ENCODE peak calls at places on chromosomes 7 and 10, in eight cellular contexts. P, W, K, Z, Y, S, X and J are unnamed samples.

GRCh38 chr7:154680894-154681659 is 321.8 kb downstream of the PAXIP1 start:
- DNase-seq in Y (no peak), X (no peak), W (no peak), S (no peak), P (no peak), K (no peak), Z (no peak), J (no peak)

GRCh38 chr10:4194231-4194630 is 409.2 kb upstream of the KLF6 start:
- DNase-seq in S (no peak), X (no peak), W (no peak), Y (no peak), P (no peak), Z (no peak), K (no peak), J (no peak)

GRCh38 chr10:123878666-123879311 is 12.8 kb downstream of the CPXM2 start:
- DNase-seq in Y (no peak), Z (no peak), S (no peak), W (no peak), P (no peak), X (no peak), K (peak; percentile 64), J (no peak)

GRCh38 chr10:26755443-26755903 is 58.0 kb downstream of the PDSS1 start:
- DNase-seq in Y (no peak), Z (no peak), P (no peak), W (no peak), X (peak; percentile 11), K (no peak), S (no peak), J (no peak)

GRCh38 chr10:59434463-59435326 is 72.3 kb upstream of the FAM13C start:
- DNase-seq in Z (no peak), X (no peak), P (no peak), W (no peak), S (no peak), K (no peak), Y (no peak), J (no peak)

GRCh38 chr10:133324857-133325260 is 11.8 kb downstream of the CALY start:
- DNase-seq in S (no peak), Y (no peak), P (no peak), Z (no peak), W (no peak), K (no peak), X (no peak), J (peak; percentile 81)

GRCh38 chr7:121436136-121436535 is 40.0 kb upstream of the FAM3C start:
- DNase-seq in K (no peak), X (no peak), S (no peak), Z (no peak), P (no peak), Y (no peak), W (no peak), J (no peak)

GRCh38 chr7:108149908-108150307 is 19.7 kb upstream of the LAMB4 start:
- DNase-seq in S (no peak), Z (no peak), Y (no peak), P (no peak), W (no peak), X (no peak), K (no peak), J (no peak)

GRCh38 chr10:51074238-51075028 is at the start of gene PRKG1:
- DNase-seq in P (peak; percentile 67), X (peak; percentile 61), W (peak; percentile 80), Y (peak; percentile 33), S (peak; percentile 39), Z (no peak), K (peak; percentile 84), J (peak; percentile 79)

GRCh38 chr10:43427166-43427825 is 9.6 kb upstream of the ZNF487 start:
- DNase-seq in S (no peak), W (no peak), K (no peak), P (no peak), Y (no peak), X (no peak), Z (peak; percentile 44), J (no peak)

GRCh38 chr7:71595176-71595575 is 463.2 kb downstream of the GALNT17 start:
- DNase-seq in P (no peak), W (no peak), Z (no peak), K (no peak), Y (no peak), X (no peak), S (no peak), J (no peak)

GRCh38 chr7:127986581-127987461 is 44.4 kb downstream of the LRRC4 start:
- DNase-seq in K (no peak), S (no peak), X (no peak), W (no peak), Z (no peak), Y (no peak), P (no peak), J (no peak)

GRCh38 chr10:273088-273487 is 137.8 kb downstream of the ZMYND11 start:
- DNase-seq in X (no peak), W (no peak), Z (no peak), S (no peak), P (no peak), Y (no peak), K (no peak), J (no peak)

GRCh38 chr7:106057962-106058901 is 53.9 kb downstream of the SYPL1 start:
- DNase-seq in X (no peak), W (no peak), Z (no peak), P (peak; percentile 69), Y (no peak), S (no peak), K (no peak), J (peak; percentile 93)

GRCh38 chr7:27997188-27997707 is 183.3 kb downstream of the JAZF1 start:
- DNase-seq in X (no peak), Z (no peak), W (no peak), P (no peak), K (no peak), S (no peak), Y (no peak), J (no peak)

GRCh38 chr10:131681122-131681521 is 219.7 kb upstream of the PPP2R2D start:
- DNase-seq in Y (no peak), P (no peak), W (no peak), X (no peak), S (no peak), K (no peak), Z (no peak), J (peak; percentile 67)

GRCh38 chr7:22948770-22949169 is 65.2 kb downstream of the HYCC1 start:
- DNase-seq in S (no peak), W (no peak), X (no peak), Z (no peak), Y (no peak), P (no peak), K (no peak), J (no peak)

GRCh38 chr10:25561761-25562160 is 372.3 kb upstream of the MYO3A start:
- DNase-seq in Y (no peak), K (no peak), W (no peak), S (no peak), P (no peak), Z (no peak), X (no peak), J (no peak)

GRCh38 chr10:132470306-132471124 is 67.1 kb upstream of the INPP5A start:
- DNase-seq in Z (no peak), K (no peak), W (no peak), X (no peak), S (no peak), Y (no peak), P (no peak), J (peak; percentile 52)

GRCh38 chr7:1979591-1980560 is 252.9 kb downstream of the MAD1L1 start:
- DNase-seq in P (no peak), K (no peak), W (peak; percentile 80), Y (no peak), Z (no peak), X (no peak), S (no peak), J (peak; percentile 93)

GRCh38 chr7:33418251-33418701 is 288.9 kb downstream of the BBS9 start:
- DNase-seq in X (no peak), P (no peak), Z (no peak), S (no peak), W (peak; percentile 60), Y (no peak), K (peak; percentile 18), J (no peak)

GRCh38 chr7:41565655-41566054 is 137.2 kb downstream of the INHBA start:
- DNase-seq in S (no peak), K (no peak), Y (no peak), W (no peak), Z (no peak), P (no peak), X (no peak), J (no peak)

GRCh38 chr10:115606727-115607126 is 513.6 kb downstream of the ATRNL1 start:
- DNase-seq in Y (no peak), Z (no peak), K (no peak), P (no peak), S (no peak), W (no peak), X (no peak), J (no peak)

GRCh38 chr7:24469118-24469517 is 104.1 kb upstream of the PALS2 start:
- DNase-seq in X (no peak), W (no peak), K (no peak), Z (no peak), P (no peak), Y (no peak), S (no peak), J (no peak)

GRCh38 chr7:139022286-139022685 is 13.6 kb downstream of the ZC3HAV1L start:
- DNase-seq in W (no peak), Z (no peak), Y (no peak), X (no peak), K (no peak), P (no peak), S (no peak), J (no peak)

GRCh38 chr10:106973716-106974115 is 190.8 kb downstream of the SORCS1 start:
- DNase-seq in W (no peak), K (no peak), S (no peak), X (no peak), P (no peak), Z (no peak), Y (no peak), J (no peak)
- TF ChIP-seq CTCF in W (no peak), K (no peak), S (no peak), X (no peak), P (no peak), Z (no peak), Y (no peak), J (no peak)

DNA sequence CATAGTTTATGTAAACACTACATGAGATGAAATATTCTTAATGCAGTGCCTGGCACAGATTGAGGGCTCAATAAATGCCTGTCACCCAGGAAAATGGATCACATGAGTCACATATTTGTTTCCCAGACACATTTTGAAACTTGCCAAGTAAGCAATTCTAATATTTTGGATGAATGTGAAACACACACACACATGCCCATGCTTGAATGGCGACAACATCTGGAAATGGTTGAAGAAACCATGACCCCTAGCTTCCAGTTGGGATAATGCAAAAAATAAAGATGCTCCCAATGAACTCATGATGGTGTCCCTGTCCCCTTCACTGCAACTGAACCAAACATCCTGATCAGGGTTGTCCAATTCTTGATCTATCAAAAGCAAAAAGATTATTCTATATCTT is 797.3 kb downstream of the XPNPEP1 start:
- DNase-seq in Y (no peak), Z (no peak), S (no peak), K (no peak), P (no peak), W (no peak), X (no peak), J (no peak)
- TF ChIP-seq CTCF in Y (no peak), Z (no peak), S (no peak), K (no peak), P (no peak), W (peak; percentile 57), X (peak; percentile 11), J (no peak)

GRCh38 chr7:131511071-131511470 is 45.4 kb downstream of the PODXL start:
- DNase-seq in P (no peak), Z (no peak), X (no peak), K (no peak), S (no peak), W (no peak), Y (no peak), J (no peak)
- TF ChIP-seq CTCF in P (no peak), Z (no peak), X (no peak), K (no peak), S (no peak), W (no peak), Y (no peak), J (no peak)

GRCh38 chr7:144786522-144786921 is 49.3 kb downstream of the TPK1 start:
- DNase-seq in W (no peak), K (no peak), Y (no peak), P (no peak), S (no peak), X (no peak), Z (no peak), J (no peak)
- TF ChIP-seq CTCF in W (peak; percentile 57), K (no peak), Y (no peak), P (no peak), S (no peak), X (no peak), Z (peak; percentile 55), J (no peak)